ENCODE peak calls at places on chromosome 22, in seven cellular contexts. One of them, this sample, is unnamed.

GRCh38 chr22:20807315-20807752 is 33.4 kb downstream of the SERPIND1 start:
- DNase-seq in H1: no peak
- DNase-seq in HCT116: peak; percentile 8
- DNase-seq in SK-N-SH: no peak
- DNase-seq in K562: peak; percentile 78
- DNase-seq in GM12878: no peak
- DNase-seq in HepG2: no peak
- DNase-seq in this sample: peak; percentile 8

GRCh38 chr22:23696326-23696851 is 5.6 kb downstream of the RGL4 start:
- DNase-seq in H1: no peak
- DNase-seq in HCT116: no peak
- DNase-seq in SK-N-SH: no peak
- DNase-seq in K562: no peak
- DNase-seq in GM12878: peak; percentile 33
- DNase-seq in HepG2: no peak
- DNase-seq in this sample: no peak

GRCh38 chr22:30025187-30025586 is 55.1 kb upstream of the HORMAD2 start:
- DNase-seq in H1: no peak
- DNase-seq in HCT116: no peak
- DNase-seq in SK-N-SH: no peak
- DNase-seq in K562: no peak
- DNase-seq in GM12878: no peak
- DNase-seq in HepG2: no peak
- DNase-seq in this sample: no peak

GRCh38 chr22:34702279-34702678 is 363.7 kb upstream of the ISX start:
- DNase-seq in H1: no peak
- DNase-seq in HCT116: no peak
- DNase-seq in SK-N-SH: no peak
- DNase-seq in K562: no peak
- DNase-seq in GM12878: no peak
- DNase-seq in HepG2: no peak
- DNase-seq in this sample: no peak

GRCh38 chr22:35072939-35073338 is 7.0 kb downstream of the ISX start:
- DNase-seq in H1: no peak
- DNase-seq in HCT116: no peak
- DNase-seq in SK-N-SH: no peak
- DNase-seq in K562: no peak
- DNase-seq in GM12878: no peak
- DNase-seq in HepG2: no peak
- DNase-seq in this sample: no peak

GRCh38 chr22:22422629-22423112 is 85.9 kb downstream of the ZNF280B start:
- DNase-seq in H1: peak; percentile 21
- DNase-seq in HCT116: peak; percentile 56
- DNase-seq in SK-N-SH: peak; percentile 49
- DNase-seq in K562: peak; percentile 90
- DNase-seq in GM12878: peak; percentile 85
- DNase-seq in HepG2: peak; percentile 56
- DNase-seq in this sample: peak; percentile 22

GRCh38 chr22:28410050-28410816 is 269.4 kb downstream of the TTC28 start:
- DNase-seq in H1: no peak
- DNase-seq in HCT116: no peak
- DNase-seq in SK-N-SH: no peak
- DNase-seq in K562: no peak
- DNase-seq in GM12878: no peak
- DNase-seq in HepG2: no peak
- DNase-seq in this sample: no peak

GRCh38 chr22:21823740-21824438 is 43.6 kb downstream of the MAPK1 start:
- DNase-seq in H1: no peak
- DNase-seq in HCT116: no peak
- DNase-seq in SK-N-SH: no peak
- DNase-seq in K562: peak; percentile 75
- DNase-seq in GM12878: no peak
- DNase-seq in HepG2: no peak
- DNase-seq in this sample: no peak

GRCh38 chr22:27195104-27195503 is 537.7 kb downstream of the MIAT start:
- DNase-seq in H1: no peak
- DNase-seq in HCT116: no peak
- DNase-seq in SK-N-SH: no peak
- DNase-seq in K562: no peak
- DNase-seq in GM12878: no peak
- DNase-seq in HepG2: no peak
- DNase-seq in this sample: no peak

GRCh38 chr22:31241936-31242335 is 29.8 kb downstream of the LIMK2 start:
- DNase-seq in H1: no peak
- DNase-seq in HCT116: no peak
- DNase-seq in SK-N-SH: no peak
- DNase-seq in K562: no peak
- DNase-seq in GM12878: no peak
- DNase-seq in HepG2: no peak
- DNase-seq in this sample: no peak

GRCh38 chr22:25366408-25366807 is 147.0 kb downstream of the CRYBB2 start:
- DNase-seq in H1: no peak
- DNase-seq in HCT116: no peak
- DNase-seq in SK-N-SH: no peak
- DNase-seq in K562: no peak
- DNase-seq in GM12878: no peak
- DNase-seq in HepG2: no peak
- DNase-seq in this sample: no peak

DNA sequence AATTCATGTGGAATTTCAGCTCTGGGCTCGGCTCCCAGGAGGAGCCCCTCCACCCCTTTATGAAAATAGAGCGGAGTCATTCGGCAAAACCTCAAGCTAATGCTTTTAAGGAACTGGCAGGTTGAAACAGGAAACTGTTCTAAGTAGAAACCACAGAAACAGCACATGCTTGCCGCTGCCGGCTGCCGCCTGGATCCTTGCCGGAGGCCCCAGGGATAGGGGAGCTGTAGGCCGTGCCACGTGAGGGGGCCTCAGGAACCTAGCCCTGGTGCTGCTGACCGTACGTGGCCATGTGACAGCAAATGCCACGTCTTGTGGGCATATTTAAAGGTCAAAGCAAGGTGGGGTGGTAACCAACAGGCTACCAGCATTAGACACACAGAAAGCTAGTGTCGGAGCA is 77.9 kb upstream of the TIMP3 start:
- DNase-seq in H1: no peak
- DNase-seq in HCT116: no peak
- DNase-seq in SK-N-SH: no peak
- DNase-seq in K562: no peak
- DNase-seq in GM12878: peak; percentile 25
- DNase-seq in HepG2: no peak
- DNase-seq in this sample: no peak
- TF ChIP-seq YY1 in H1: no peak
- TF ChIP-seq YY1 in HCT116: no peak
- TF ChIP-seq YY1 in SK-N-SH: no peak
- TF ChIP-seq YY1 in K562: no peak
- TF ChIP-seq YY1 in GM12878: no peak
- TF ChIP-seq YY1 in HepG2: no peak
- TF ChIP-seq YY1 in this sample: no peak

GRCh38 chr22:36378080-36378788 is 9.5 kb downstream of the MYH9 start:
- DNase-seq in H1: no peak
- DNase-seq in HCT116: no peak
- DNase-seq in SK-N-SH: no peak
- DNase-seq in K562: no peak
- DNase-seq in GM12878: no peak
- DNase-seq in HepG2: no peak
- DNase-seq in this sample: no peak
- H3K4me1 ChIP-seq in H1: no peaks in the 10 kb centered on the region
- H3K4me1 ChIP-seq in HCT116: peaks cover 59% of the 10 kb centered on the region
- H3K4me1 ChIP-seq in SK-N-SH: peaks cover 37% of the 10 kb centered on the region
- H3K4me1 ChIP-seq in K562: peaks cover 3% of the 10 kb centered on the region
- H3K4me1 ChIP-seq in GM12878: peaks cover 78% of the 10 kb centered on the region
- H3K4me1 ChIP-seq in HepG2: peaks cover 31% of the 10 kb centered on the region
- H3K4me1 ChIP-seq in this sample: peaks cover 8% of the 10 kb centered on the region

DNA sequence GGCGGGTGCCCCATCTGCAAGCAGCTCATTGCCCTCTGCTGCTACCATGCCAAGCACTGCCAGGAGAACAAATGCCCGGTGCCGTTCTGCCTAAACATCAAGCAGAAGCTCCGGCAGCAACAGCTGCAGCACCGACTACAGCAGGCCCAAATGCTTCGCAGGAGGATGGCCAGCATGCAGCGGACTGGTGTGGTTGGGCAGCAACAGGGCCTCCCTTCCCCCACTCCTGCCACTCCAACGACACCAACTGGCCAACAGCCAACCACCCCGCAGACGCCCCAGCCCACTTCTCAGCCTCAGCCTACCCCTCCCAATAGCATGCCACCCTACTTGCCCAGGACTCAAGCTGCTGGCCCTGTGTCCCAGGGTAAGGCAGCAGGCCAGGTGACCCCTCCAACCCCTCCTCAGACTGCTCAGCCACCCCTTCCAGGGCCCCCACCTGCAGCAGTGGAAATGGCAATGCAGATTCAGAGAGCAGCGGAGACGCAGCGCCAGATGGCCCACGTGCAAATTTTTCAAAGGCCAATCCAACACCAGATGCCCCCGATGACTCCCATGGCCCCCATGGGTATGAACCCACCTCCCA is 28.0 kb upstream of the L3MBTL2 start:
- DNase-seq in H1: no peak
- DNase-seq in HCT116: no peak
- DNase-seq in SK-N-SH: no peak
- DNase-seq in K562: no peak
- DNase-seq in GM12878: no peak
- DNase-seq in HepG2: no peak
- DNase-seq in this sample: no peak
- TF ChIP-seq YY1 in H1: no peak
- TF ChIP-seq YY1 in HCT116: no peak
- TF ChIP-seq YY1 in SK-N-SH: no peak
- TF ChIP-seq YY1 in K562: no peak
- TF ChIP-seq YY1 in GM12878: no peak
- TF ChIP-seq YY1 in HepG2: no peak
- TF ChIP-seq YY1 in this sample: no peak

DNA sequence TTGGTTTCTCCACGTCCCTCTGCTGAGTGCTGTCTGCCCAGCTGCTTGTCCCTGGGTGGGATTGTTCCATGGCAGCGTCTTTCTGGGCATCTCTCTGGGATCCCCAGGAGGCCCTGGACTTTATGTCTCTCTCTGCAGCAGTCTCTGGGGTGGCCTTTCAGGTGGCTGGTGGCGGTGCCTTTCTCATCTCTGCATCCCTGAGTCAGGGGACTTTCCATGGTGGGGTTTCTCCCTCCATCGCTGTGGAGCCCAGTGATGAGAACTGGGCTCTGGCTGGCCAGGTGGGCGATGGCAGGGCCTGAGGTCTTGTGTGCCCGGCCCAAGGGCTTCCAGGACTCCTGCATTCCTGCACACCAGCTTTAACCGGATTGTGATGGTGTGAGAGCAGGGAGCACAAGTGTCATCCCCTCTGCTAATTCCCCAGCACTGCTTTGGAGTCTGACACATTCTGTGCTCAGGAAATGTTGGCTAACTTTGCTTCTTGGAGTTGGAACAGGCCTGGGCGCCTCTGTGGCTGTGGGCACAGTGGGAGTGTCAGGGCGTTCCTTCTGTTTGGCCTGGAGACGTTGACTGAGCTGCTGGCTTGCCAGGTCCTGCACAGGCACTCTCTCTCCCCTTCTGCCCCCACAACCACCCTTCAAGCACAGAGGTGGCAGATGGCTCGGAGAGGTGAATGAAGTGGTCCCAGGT is 27.9 kb downstream of the FAM83F start:
- DNase-seq in H1: no peak
- DNase-seq in HCT116: no peak
- DNase-seq in SK-N-SH: no peak
- DNase-seq in K562: no peak
- DNase-seq in GM12878: no peak
- DNase-seq in HepG2: no peak
- DNase-seq in this sample: no peak
- H3K4me1 ChIP-seq in H1: no peaks in the 10 kb centered on the region
- H3K4me1 ChIP-seq in HCT116: no peaks in the 10 kb centered on the region
- H3K4me1 ChIP-seq in SK-N-SH: no peaks in the 10 kb centered on the region
- H3K4me1 ChIP-seq in K562: peaks cover 15% of the 10 kb centered on the region
- H3K4me1 ChIP-seq in GM12878: no peaks in the 10 kb centered on the region
- H3K4me1 ChIP-seq in HepG2: no peaks in the 10 kb centered on the region
- H3K4me1 ChIP-seq in this sample: no peaks in the 10 kb centered on the region

GRCh38 chr22:43533131-43533530 is 121.3 kb downstream of the MPPED1 start:
- DNase-seq in H1: no peak
- DNase-seq in HCT116: no peak
- DNase-seq in SK-N-SH: no peak
- DNase-seq in K562: no peak
- DNase-seq in GM12878: no peak
- DNase-seq in HepG2: no peak
- DNase-seq in this sample: no peak

GRCh38 chr22:43534916-43535315 is 123.1 kb downstream of the MPPED1 start:
- DNase-seq in H1: no peak
- DNase-seq in HCT116: no peak
- DNase-seq in SK-N-SH: no peak
- DNase-seq in K562: no peak
- DNase-seq in GM12878: no peak
- DNase-seq in HepG2: no peak
- DNase-seq in this sample: no peak

GRCh38 chr22:43535336-43535735 is 123.5 kb downstream of the MPPED1 start:
- DNase-seq in H1: no peak
- DNase-seq in HCT116: no peak
- DNase-seq in SK-N-SH: no peak
- DNase-seq in K562: no peak
- DNase-seq in GM12878: no peak
- DNase-seq in HepG2: no peak
- DNase-seq in this sample: no peak

GRCh38 chr22:43532301-43533050 is 120.7 kb downstream of the MPPED1 start:
- DNase-seq in H1: no peak
- DNase-seq in HCT116: no peak
- DNase-seq in SK-N-SH: no peak
- DNase-seq in K562: no peak
- DNase-seq in GM12878: no peak
- DNase-seq in HepG2: no peak
- DNase-seq in this sample: no peak

DNA sequence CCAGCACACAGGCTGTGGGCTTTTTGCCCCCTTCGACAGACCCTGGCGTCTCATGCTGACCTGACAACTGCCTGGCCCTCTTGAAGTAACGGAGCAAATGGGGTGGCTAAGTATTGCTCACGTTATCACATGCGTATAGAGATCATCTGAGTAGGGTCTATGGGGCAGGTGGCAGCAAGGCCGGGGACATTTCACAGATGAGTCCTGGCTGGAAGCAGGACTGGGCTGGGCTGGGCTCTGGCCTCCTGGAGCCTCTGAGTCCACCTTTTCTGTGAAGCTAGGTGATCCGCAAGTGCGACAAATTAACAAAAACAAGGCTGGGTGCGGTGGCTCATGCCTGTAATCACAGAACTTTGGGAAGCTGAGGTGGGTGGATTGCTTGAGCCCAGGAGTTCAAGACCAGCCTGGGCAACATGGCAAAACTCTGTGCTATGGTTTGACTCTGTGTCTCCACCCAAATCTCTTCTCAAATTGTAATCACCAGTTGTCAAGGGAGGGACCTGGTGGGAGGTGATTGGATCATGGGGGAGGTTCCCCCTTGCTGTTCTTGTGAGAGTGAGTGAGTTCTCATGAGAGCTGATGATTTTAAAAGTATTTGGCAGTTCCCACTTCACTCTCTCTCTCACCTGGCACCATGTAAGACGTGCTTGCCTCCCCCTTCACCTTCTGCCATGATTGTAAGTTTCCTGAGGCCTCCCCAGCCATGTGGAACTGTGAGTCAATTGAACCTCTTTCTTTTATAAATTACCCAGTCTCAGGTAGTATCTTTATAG is 122.0 kb downstream of the MPPED1 start:
- DNase-seq in H1: no peak
- DNase-seq in HCT116: no peak
- DNase-seq in SK-N-SH: no peak
- DNase-seq in K562: no peak
- DNase-seq in GM12878: no peak
- DNase-seq in HepG2: no peak
- DNase-seq in this sample: no peak
- TF ChIP-seq YY1 in H1: no peak
- TF ChIP-seq YY1 in HCT116: no peak
- TF ChIP-seq YY1 in SK-N-SH: no peak
- TF ChIP-seq YY1 in K562: no peak
- TF ChIP-seq YY1 in GM12878: no peak
- TF ChIP-seq YY1 in HepG2: no peak
- TF ChIP-seq YY1 in this sample: no peak

This sample was measured in NT2/D1.